ENCODE peak calls at places on chromosome 17, in five cellular contexts. Q is mesenchymal stem cell, N is endothelial cell of umbilical vein, H is upper lobe of right lung, T is suprapubic skin. W is an unnamed sample.

GRCh38 chr17:41522301-41523224 is 3.9 kb upstream of the KRT15 start:
- DNase-seq in N (no peak), T (no peak), Q (no peak), H (no peak), W (no peak)

GRCh38 chr17:13688716-13689115 is 87.0 kb upstream of the HS3ST3A1 start:
- DNase-seq in N (no peak), Q (no peak), T (no peak), H (no peak), W (no peak)

GRCh38 chr17:10197721-10198508 is 491 bp downstream of the GAS7 start:
- DNase-seq in Q (peak; percentile 33), T (peak; percentile 68), H (peak; percentile 70), N (no peak), W (no peak)

GRCh38 chr17:48604770-48605329 is at the start of gene HOXB6:
- DNase-seq in H (no peak), Q (peak; percentile 89), N (peak; percentile 80), T (no peak), W (peak; percentile 74)

GRCh38 chr17:57900991-57901743 is 51.3 kb upstream of the MRPS23 start:
- DNase-seq in H (no peak), Q (no peak), T (no peak), N (no peak), W (no peak)

GRCh38 chr17:81152288-81152848 is 12.9 kb upstream of the PVALEF start:
- DNase-seq in T (no peak), H (no peak), Q (no peak), N (no peak), W (no peak)

GRCh38 chr17:32323784-32324590 is 18.0 kb downstream of the C17orf75 start:
- DNase-seq in H (no peak), N (peak; percentile 16), T (no peak), Q (peak; percentile 51), W (peak; percentile 24)

GRCh38 chr17:50205931-50206505 is 4.6 kb upstream of the COL1A1 start:
- DNase-seq in N (no peak), H (no peak), Q (no peak), T (no peak), W (no peak)

GRCh38 chr17:28154242-28154641 is 111.8 kb downstream of the NLK start:
- DNase-seq in Q (no peak), H (no peak), T (no peak), N (no peak), W (no peak)

GRCh38 chr17:68790481-68790880 is 164.7 kb downstream of the ABCA8 start:
- DNase-seq in H (no peak), T (no peak), Q (no peak), N (no peak), W (peak; percentile 23)

GRCh38 chr17:66372182-66372581 is 69.8 kb downstream of the PRKCA start:
- DNase-seq in T (no peak), N (no peak), Q (no peak), H (no peak), W (no peak)

GRCh38 chr17:33989357-33990148 is 265.5 kb upstream of the CCL2 start:
- DNase-seq in H (no peak), T (no peak), N (no peak), Q (no peak), W (no peak)

GRCh38 chr17:8911205-8911604 is 43.7 kb upstream of the PIK3R6 start:
- DNase-seq in T (no peak), N (no peak), Q (no peak), H (no peak), W (no peak)

GRCh38 chr17:31580331-31581021 is 189.0 kb downstream of the RAB11FIP4 start:
- DNase-seq in Q (peak; percentile 72), N (peak; percentile 69), H (peak; percentile 80), T (no peak), W (peak; percentile 98)

GRCh38 chr17:28331891-28332420 is 3.3 kb downstream of the IFT20 start:
- DNase-seq in Q (no peak), N (no peak), T (no peak), H (no peak), W (no peak)

GRCh38 chr17:6914711-6915110 is 81.1 kb upstream of the ALOX12 start:
- DNase-seq in H (no peak), N (no peak), Q (no peak), T (no peak), W (peak; percentile 5)

GRCh38 chr17:67312265-67312664 is 54.1 kb downstream of the PSMD12 start:
- DNase-seq in H (no peak), Q (no peak), T (no peak), N (peak; percentile 54), W (no peak)

GRCh38 chr17:12256380-12256995 is 235.8 kb downstream of the MAP2K4 start:
- DNase-seq in H (no peak), N (peak; percentile 39), T (no peak), Q (peak; percentile 68), W (peak; percentile 25)

GRCh38 chr17:17886253-17886652 is 49.5 kb upstream of the SREBF1 start:
- DNase-seq in Q (no peak), H (no peak), T (no peak), N (no peak), W (no peak)

GRCh38 chr17:77164483-77165030 is 23.8 kb downstream of the SEC14L1 start:
- DNase-seq in T (no peak), Q (peak; percentile 55), N (peak; percentile 93), H (no peak), W (no peak)

GRCh38 chr17:77165577-77165976 is 24.8 kb downstream of the SEC14L1 start:
- DNase-seq in H (no peak), N (no peak), T (no peak), Q (no peak), W (no peak)

GRCh38 chr17:77163001-77163400 is 22.2 kb downstream of the SEC14L1 start:
- DNase-seq in N (peak; percentile 50), T (no peak), H (no peak), Q (no peak), W (no peak)

GRCh38 chr17:77163521-77164280 is 22.9 kb downstream of the SEC14L1 start:
- DNase-seq in T (no peak), N (no peak), H (no peak), Q (no peak), W (no peak)

DNA sequence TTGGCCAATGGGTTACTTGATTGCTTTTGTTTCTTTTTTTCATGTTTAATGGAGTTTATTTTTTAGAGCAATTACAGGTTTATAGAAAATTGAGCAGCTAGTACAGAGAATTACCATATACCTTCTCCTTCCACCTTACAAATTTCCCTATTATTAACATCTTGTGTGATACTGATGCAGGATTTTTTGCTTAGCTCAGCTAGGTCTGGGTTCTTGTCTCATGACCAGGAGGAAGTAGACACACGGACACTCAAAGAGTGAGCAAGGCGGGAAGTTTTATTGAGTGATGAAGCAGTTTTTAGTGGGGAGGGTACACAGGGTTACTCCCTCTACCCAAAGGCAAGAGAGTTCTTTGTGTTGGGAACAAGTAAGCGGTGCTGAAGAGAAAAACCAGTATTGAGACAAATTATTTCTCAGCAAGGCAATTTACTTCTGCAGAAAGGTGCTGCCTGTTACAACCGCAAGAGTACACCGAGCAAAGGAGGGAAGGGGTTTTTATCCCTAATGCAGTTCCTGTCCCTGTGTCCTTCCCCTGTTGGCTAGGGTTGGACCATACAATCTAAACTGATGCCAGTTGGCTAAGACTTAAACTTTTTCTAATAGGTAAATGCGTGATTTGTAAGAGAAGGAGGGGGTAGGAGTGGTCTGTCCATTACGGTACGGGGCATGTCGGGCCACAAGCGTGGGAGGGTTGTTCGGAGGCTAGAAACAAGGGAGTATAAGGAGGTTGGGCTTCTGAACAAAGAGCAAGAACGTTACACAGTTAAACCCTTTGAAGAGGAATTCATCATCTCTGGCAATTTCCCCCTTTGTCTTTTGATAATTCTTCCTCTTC is 26.9 kb downstream of the SEC14L1 start:
- DNase-seq in T (no peak), H (no peak), Q (no peak), N (no peak), W (no peak)
- H3K9me3 ChIP-seq in T (peaks cover 11% of the 10 kb centered on the region), H (peaks cover 14% of the 10 kb centered on the region), Q (peaks cover 13% of the 10 kb centered on the region), N (no peaks in the 10 kb centered on the region), W (peaks cover 30% of the 10 kb centered on the region)

DNA sequence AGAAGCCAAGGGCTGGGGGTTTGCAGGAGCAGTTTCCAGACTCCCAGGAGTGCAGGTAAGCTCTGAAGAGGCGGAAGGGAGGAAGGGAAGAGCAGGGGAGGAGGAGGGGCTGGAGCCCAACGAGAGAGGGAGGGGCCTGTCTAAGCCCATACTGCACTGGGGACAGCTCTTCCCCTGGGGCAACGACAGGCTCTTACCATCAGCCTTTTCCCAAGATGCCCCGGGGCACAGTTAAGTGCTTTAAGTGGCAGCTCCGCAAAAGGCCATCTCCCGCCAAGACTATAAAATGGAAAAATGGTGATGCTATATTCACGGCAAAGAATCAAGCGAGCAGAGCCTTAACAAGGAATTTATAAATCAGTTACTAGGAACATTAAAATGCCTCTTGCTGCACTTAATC is 110.2 kb upstream of the NLRP1 start:
- DNase-seq in H (no peak), Q (no peak), N (no peak), T (no peak), W (no peak)
- H3K4me3 ChIP-seq in H (no peak overlapping the region), Q (no peak overlapping the region), N (no peak overlapping the region), T (no peak overlapping the region), W (no peak overlapping the region)

GRCh38 chr17:73914536-73915274 is 270.5 kb upstream of the SDK2 start:
- DNase-seq in H (no peak), T (no peak), N (no peak), Q (no peak), W (no peak)
- H3K9me3 ChIP-seq in H (no peaks in the 10 kb centered on the region), T (no peaks in the 10 kb centered on the region), N (no peaks in the 10 kb centered on the region), Q (peaks cover 27% of the 10 kb centered on the region), W (peaks cover 7% of the 10 kb centered on the region)

GRCh38 chr17:82900741-82901140 is 60.9 kb upstream of the ZNF750 start:
- DNase-seq in T (no peak), N (no peak), Q (no peak), H (no peak), W (no peak)
- H3K4me3 ChIP-seq in T (no peak overlapping the region), N (no peak overlapping the region), Q (peak overlapping the region; percentile 47), H (no peak overlapping the region), W (no peak overlapping the region)

DNA sequence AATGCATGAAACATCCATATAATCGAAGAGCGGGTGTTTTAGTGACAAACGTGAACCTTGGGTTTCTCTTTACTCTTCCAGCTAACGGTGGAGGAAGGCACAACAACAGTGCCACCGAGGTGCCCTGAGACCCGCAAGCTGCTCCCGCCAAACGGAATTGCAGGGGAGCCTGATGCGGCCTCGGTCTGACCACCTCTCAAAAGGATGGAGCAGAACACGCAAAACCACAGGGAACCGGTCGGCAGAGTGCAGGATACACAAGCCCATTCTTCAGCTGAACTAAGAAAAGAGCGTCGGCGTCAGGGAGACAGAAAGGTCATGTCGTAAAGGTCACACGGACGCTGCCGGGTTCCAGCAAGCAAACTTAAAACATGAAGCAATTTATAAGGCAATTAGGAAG is 109.5 kb upstream of the ZNF750 start:
- DNase-seq in H (peak; percentile 26), N (no peak), Q (no peak), T (peak; percentile 36), W (no peak)
- H3K9me3 ChIP-seq in H (peaks cover 18% of the 10 kb centered on the region), N (no peaks in the 10 kb centered on the region), Q (peaks cover 67% of the 10 kb centered on the region), T (peaks cover 23% of the 10 kb centered on the region), W (peaks cover 58% of the 10 kb centered on the region)

W was measured in MG63.